ENCODE peak calls at places on chromosomes 6 and 20, in eight cellular contexts. P is SK-N-SH, W is heart right ventricle, V is Peyer's patch, K is body of pancreas, Q is colonic mucosa, N is uterus, T is adrenal gland. M is an unnamed sample. For H3K36me3, the result is how much of the 10 kb centered on the place peaks cover.

GRCh38 chr6:150979826-150980225 is 114.3 kb downstream of the MTHFD1L start:
- DNase-seq in P (no peak), W (no peak), V (no peak), K (no peak), Q (no peak), N (no peak), T (no peak), M (no peak)

GRCh38 chr6:163241668-163242067 is 172.8 kb upstream of the QKI start:
- DNase-seq in P (no peak), W (no peak), V (no peak), K (no peak), Q (no peak), N (no peak), T (no peak), M (no peak)

GRCh38 chr6:112325449-112325848 is 21.7 kb upstream of the RFPL4B start:
- DNase-seq in P (no peak), W (no peak), V (no peak), K (no peak), Q (no peak), N (no peak), T (no peak), M (no peak)

GRCh38 chr6:147167009-147167408 is 37.2 kb upstream of the STXBP5 start:
- DNase-seq in P (no peak), W (no peak), V (no peak), K (no peak), Q (no peak), N (no peak), T (no peak), M (no peak)

GRCh38 chr6:25054469-25054868 is 118.7 kb upstream of the RIPOR2 start:
- DNase-seq in P (no peak), W (no peak), V (no peak), K (no peak), Q (no peak), N (no peak), T (no peak), M (peak)

GRCh38 chr6:132919476-132919875 is 105.1 kb downstream of the RPS12 start:
- DNase-seq in P (no peak), W (peak), V (peak), K (peak), Q (no peak), N (peak), T (peak), M (peak)

GRCh38 chr6:149913085-149913484 is 9.8 kb downstream of the RAET1G start:
- DNase-seq in P (no peak), W (no peak), V (no peak), K (no peak), Q (no peak), N (no peak), T (peak), M (peak)

GRCh38 chr6:149457316-149457884 is 27.4 kb downstream of the ZC3H12D start:
- DNase-seq in P (no peak), W (no peak), V (no peak), K (no peak), Q (no peak), N (no peak), T (no peak), M (no peak)

GRCh38 chr6:169978615-169979161 is 227.3 kb downstream of the ERMARD start:
- DNase-seq in P (no peak), W (no peak), V (peak), K (no peak), Q (no peak), N (no peak), T (no peak), M (peak)

GRCh38 chr20:54267510-54268003 is 59.7 kb downstream of the PFDN4 start:
- DNase-seq in P (no peak), W (no peak), V (no peak), K (no peak), Q (no peak), N (no peak), T (peak), M (peak)

GRCh38 chr6:139133272-139133671 is 1.6 kb upstream of the HECA start:
- DNase-seq in P (no peak), W (no peak), V (peak), K (no peak), Q (no peak), N (no peak), T (no peak), M (no peak)

GRCh38 chr6:42281570-42281969 is 63.9 kb upstream of the MRPS10 start:
- DNase-seq in P (no peak), W (no peak), V (no peak), K (no peak), Q (no peak), N (no peak), T (no peak), M (no peak)

GRCh38 chr20:34579191-34579661 is 20.7 kb downstream of the MAP1LC3A start:
- DNase-seq in P (no peak), W (peak), V (peak), K (no peak), Q (peak), N (peak), T (peak), M (peak)

GRCh38 chr6:148272084-148272483 is 70.6 kb upstream of the SASH1 start:
- DNase-seq in P (no peak), W (no peak), V (no peak), K (no peak), Q (no peak), N (no peak), T (no peak), M (peak)

GRCh38 chr6:3329491-3330051 is 70.8 kb downstream of the PSMG4 start:
- DNase-seq in P (no peak), W (no peak), V (no peak), K (peak), Q (no peak), N (no peak), T (no peak), M (no peak)

GRCh38 chr20:43994486-43995100 is 79.9 kb downstream of the TOX2 start:
- DNase-seq in P (peak), W (peak), V (no peak), K (no peak), Q (no peak), N (no peak), T (no peak), M (peak)

GRCh38 chr20:44650777-44651493 is 564 bp downstream of the ADA start:
- DNase-seq in P (no peak), W (peak), V (peak), K (no peak), Q (peak), N (peak), T (no peak), M (no peak)

GRCh38 chr6:35668096-35668495 is 20.6 kb downstream of the FKBP5 start:
- DNase-seq in P (no peak), W (no peak), V (no peak), K (no peak), Q (no peak), N (no peak), T (no peak), M (no peak)

GRCh38 chr6:35663447-35664235 is 25.1 kb downstream of the FKBP5 start:
- DNase-seq in P (no peak), W (no peak), V (no peak), K (no peak), Q (no peak), N (no peak), T (no peak), M (peak)

GRCh38 chr6:35665573-35665972 is 23.1 kb downstream of the FKBP5 start:
- DNase-seq in P (no peak), W (no peak), V (no peak), K (no peak), Q (no peak), N (no peak), T (no peak), M (no peak)

GRCh38 chr6:35663001-35663400 is 25.7 kb downstream of the FKBP5 start:
- DNase-seq in P (no peak), W (no peak), V (no peak), K (peak), Q (no peak), N (no peak), T (no peak), M (no peak)

DNA sequence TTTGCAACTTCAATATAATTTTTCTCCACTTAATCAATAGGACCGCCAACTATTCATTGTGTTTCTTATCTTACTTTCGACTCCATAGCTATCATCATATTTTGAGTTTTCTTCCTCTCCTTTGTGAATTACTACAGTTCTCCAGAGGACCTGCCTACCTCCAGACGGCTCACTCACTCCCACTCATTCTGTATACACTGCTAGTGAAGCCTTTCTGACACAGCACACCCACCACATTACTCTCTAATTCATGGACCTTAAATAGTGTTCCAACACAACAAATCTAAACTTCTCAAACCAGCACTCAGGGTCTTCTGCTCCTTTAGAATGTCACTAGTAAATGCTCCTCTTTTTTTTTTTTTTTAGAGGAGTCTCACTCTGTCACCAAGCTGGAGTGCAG is 23.8 kb downstream of the FKBP5 start:
- DNase-seq in P (no peak), W (no peak), V (no peak), K (no peak), Q (no peak), N (no peak), T (no peak), M (peak)
- H3K4me3 ChIP-seq in P (no peak), W (no peak), V (no peak), K (no peak), Q (no peak), N (no peak), T (no peak), M (no peak)

DNA sequence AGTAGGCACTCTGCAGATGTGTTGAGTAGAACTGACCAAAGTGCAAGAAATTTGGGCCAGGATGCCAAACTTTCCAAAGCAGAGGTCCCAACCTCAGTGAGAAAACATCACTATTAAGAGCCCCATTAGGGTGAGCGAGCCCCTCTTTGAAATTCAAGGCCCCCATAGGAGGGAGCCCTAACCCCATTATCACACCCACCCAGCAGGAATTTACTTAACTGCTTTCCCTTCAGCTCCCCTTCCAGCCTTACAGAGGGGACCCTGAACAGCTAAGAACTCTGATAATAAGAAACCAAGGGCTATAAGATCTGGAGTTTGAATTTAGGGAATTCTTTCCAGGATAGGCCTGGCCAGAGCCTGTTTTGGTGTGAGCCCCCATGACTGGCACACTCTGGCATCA is 130.7 kb downstream of the NFATC2 start:
- DNase-seq in P (peak), W (no peak), V (no peak), K (no peak), Q (no peak), N (no peak), T (no peak), M (no peak)
- TF ChIP-seq CTCF in P (peak), W (no peak), V (no peak), K (no peak), Q (no peak), N (no peak), T (no peak), M (no peak)

DNA sequence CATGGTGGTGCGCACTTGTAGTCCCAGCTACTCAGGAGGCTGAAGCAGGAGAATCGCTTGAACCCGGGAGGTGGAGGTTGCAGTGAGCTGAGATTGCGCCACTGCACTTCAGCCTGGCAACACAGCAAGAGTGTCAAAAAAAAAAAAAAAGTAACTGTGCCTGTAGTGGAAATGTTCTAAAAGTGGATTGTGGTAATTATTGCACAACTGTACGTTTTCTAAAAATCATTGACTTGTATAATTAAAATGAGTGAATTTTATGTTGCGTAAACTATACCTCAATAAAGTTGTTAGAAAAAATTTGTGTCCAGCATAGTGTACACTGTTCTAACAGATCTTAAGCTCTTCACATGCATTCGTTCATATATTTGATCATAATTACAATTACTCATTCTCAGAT is 5.5 kb downstream of the SEC23B start:
- DNase-seq in P (no peak), W (no peak), V (no peak), K (no peak), Q (no peak), N (no peak), T (no peak), M (no peak)
- H3K36me3 ChIP-seq in P (under half), W (half or more), V (under half), K (under half), Q (under half), N (under half), T (under half), M (under half)

GRCh38 chr6:32189742-32190053 is 304 bp downstream of the PBX2 start:
- DNase-seq in P (peak), W (no peak), V (no peak), K (no peak), Q (no peak), N (peak), T (peak), M (no peak)

GRCh38 chr6:32189082-32189741 is 790 bp downstream of the PBX2 start:
- DNase-seq in P (no peak), W (no peak), V (no peak), K (no peak), Q (no peak), N (no peak), T (no peak), M (no peak)

GRCh38 chr6:32188381-32189081 is 1.5 kb downstream of the PBX2 start:
- DNase-seq in P (no peak), W (no peak), V (no peak), K (no peak), Q (no peak), N (peak), T (no peak), M (no peak)

GRCh38 chr6:32186496-32186840 is 2.4 kb upstream of the AGER start:
- DNase-seq in P (no peak), W (no peak), V (no peak), K (no peak), Q (no peak), N (no peak), T (no peak), M (no peak)

DNA sequence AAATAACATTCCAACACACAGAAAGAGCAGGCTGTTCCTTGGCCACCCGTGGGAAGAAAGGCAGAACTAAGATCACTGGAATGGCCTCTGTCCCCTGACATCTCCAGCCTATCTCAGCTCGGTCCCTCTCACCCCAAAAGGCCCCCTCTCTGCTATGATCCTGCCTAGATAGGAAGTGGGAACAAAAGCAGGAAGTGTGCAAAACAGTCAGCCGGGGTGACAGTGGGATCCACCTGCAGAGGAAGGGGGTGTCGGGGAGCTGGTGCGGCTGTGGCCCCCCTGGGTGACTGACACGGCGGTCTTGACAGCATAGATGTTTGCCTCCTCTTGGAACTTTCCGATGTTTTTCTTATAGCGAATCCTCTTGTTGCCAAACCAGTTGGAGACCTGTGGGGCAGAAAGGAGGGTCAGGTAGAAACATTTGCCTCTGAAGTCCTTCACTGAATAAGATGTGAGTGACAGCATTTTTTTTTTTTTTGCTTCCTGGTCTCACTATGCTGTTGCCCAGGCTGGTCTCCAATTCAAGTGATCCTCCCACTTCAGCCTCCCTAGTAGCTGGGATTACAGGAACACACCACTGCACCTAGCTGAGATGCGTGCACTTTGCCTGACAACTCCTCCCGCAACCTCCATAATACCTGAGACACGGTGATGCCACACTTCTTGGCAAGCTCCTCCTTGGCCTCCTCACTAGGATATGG is 2.8 kb downstream of the PBX2 start:
- DNase-seq in P (no peak), W (no peak), V (no peak), K (no peak), Q (no peak), N (no peak), T (no peak), M (no peak)
- H3K4me3 ChIP-seq in P (no peak), W (no peak), V (no peak), K (no peak), Q (no peak), N (no peak), T (no peak), M (no peak)

DNA sequence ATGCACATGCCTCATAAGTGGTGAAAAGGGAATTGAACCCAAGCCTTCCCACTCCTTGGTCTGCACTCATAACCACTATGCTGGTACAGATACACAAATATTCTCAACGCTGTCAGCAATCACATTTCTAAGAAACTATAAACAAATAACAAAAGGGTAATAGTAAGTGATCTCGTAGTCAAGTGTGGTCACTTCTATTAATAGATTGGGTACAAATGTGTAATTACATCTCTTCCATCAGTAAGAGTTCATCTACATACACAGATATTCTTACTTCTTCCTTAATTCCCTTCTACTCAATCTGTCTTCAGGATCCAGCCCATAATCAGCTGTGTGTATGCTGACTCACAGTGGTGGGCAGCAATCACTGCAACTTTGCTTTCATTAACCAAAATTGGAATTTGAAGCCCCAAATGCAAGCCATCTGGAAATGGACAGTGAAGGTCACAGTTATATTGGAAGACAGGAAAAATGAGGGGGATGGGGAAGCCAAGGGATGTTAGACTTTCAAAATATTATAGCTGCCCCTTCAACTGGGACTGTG is 6.7 kb downstream of the PRSS35 start:
- DNase-seq in P (peak), W (no peak), V (no peak), K (no peak), Q (no peak), N (no peak), T (no peak), M (no peak)
- TF ChIP-seq CTCF in P (peak), W (no peak), V (no peak), K (no peak), Q (no peak), N (no peak), T (peak), M (no peak)

DNA sequence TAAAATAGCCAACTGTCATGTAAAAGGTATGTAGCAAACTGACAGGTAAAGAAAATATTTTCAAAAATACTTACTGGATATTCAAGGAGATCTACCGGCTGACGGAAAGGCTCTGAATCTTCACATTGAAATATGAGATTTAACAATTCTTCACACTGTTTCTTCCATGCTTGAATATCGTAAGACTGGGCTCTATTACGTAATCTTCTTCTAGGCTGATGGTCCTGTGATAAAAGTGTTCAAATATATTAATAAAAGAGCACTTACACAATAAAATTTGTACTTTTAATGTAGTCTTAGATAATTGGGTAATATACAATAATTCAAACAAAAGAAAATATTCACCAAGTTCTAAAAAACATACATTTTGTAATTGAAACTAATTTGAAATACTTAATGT is 87.4 kb downstream of the IRAK1BP1 start:
- DNase-seq in P (no peak), W (no peak), V (no peak), K (no peak), Q (no peak), N (no peak), T (no peak), M (no peak)
- H3K36me3 ChIP-seq in P (half or more), W (half or more), V (under half), K (under half), Q (under half), N (under half), T (under half), M (under half)

GRCh38 chr20:33255005-33255404 is 19.2 kb downstream of the BPIFA1 start:
- DNase-seq in P (no peak), W (no peak), V (no peak), K (no peak), Q (no peak), N (no peak), T (no peak), M (no peak)

GRCh38 chr20:33249456-33249855 is 13.7 kb downstream of the BPIFA1 start:
- DNase-seq in P (no peak), W (no peak), V (no peak), K (no peak), Q (no peak), N (no peak), T (no peak), M (no peak)

GRCh38 chr20:33252460-33252859 is 16.7 kb downstream of the BPIFA1 start:
- DNase-seq in P (no peak), W (no peak), V (no peak), K (no peak), Q (no peak), N (no peak), T (no peak), M (no peak)

GRCh38 chr20:33251496-33251895 is 15.7 kb downstream of the BPIFA1 start:
- DNase-seq in P (no peak), W (no peak), V (no peak), K (no peak), Q (no peak), N (no peak), T (no peak), M (no peak)

GRCh38 chr20:33250666-33251065 is 14.9 kb downstream of the BPIFA1 start:
- DNase-seq in P (no peak), W (no peak), V (no peak), K (no peak), Q (no peak), N (no peak), T (no peak), M (no peak)
- H3K4me3 ChIP-seq in P (no peak), W (no peak), V (no peak), K (no peak), Q (no peak), N (no peak), T (no peak), M (no peak)

GRCh38 chr6:88443554-88443953 is 277.4 kb upstream of the CNR1 start:
- DNase-seq in P (no peak), W (no peak), V (no peak), K (no peak), Q (no peak), N (no peak), T (no peak), M (no peak)

GRCh38 chr6:88445188-88445958 is 279.2 kb upstream of the CNR1 start:
- DNase-seq in P (no peak), W (no peak), V (no peak), K (no peak), Q (no peak), N (no peak), T (no peak), M (no peak)

GRCh38 chr6:88442731-88443130 is 276.6 kb upstream of the CNR1 start:
- DNase-seq in P (no peak), W (no peak), V (no peak), K (no peak), Q (no peak), N (no peak), T (no peak), M (no peak)
- TF ChIP-seq CTCF in P (no peak), W (no peak), V (no peak), K (no peak), Q (no peak), N (no peak), T (no peak), M (no peak)